ENCODE peak calls at places on chromosomes 7 and 10, in four cellular contexts. T is RWPE1, B is IMR-90, N is H9. H is an unnamed sample.

GRCh38 chr7:142508251-142508650 is 241.0 kb upstream of the PRSS1 start:
- DNase-seq in N (no peak), T (peak; percentile 45), B (no peak), H (no peak)

GRCh38 chr7:36969376-36969775 is 245.1 kb upstream of the AOAH start:
- DNase-seq in B (no peak), N (no peak), T (no peak), H (no peak)

GRCh38 chr7:25093268-25093802 is 31.7 kb downstream of the CYCS start:
- DNase-seq in T (peak; percentile 77), B (peak; percentile 70), N (peak; percentile 85), H (peak; percentile 85)

GRCh38 chr10:103673616-103674015 is 180.1 kb downstream of the NEURL1 start:
- DNase-seq in B (no peak), N (no peak), T (no peak), H (no peak)

GRCh38 chr10:17586741-17587720 is 30.1 kb downstream of the HACD1 start:
- DNase-seq in B (peak; percentile 43), T (no peak), N (no peak), H (no peak)

GRCh38 chr7:99840136-99840869 is 12.5 kb downstream of the CYP3A43 start:
- DNase-seq in B (no peak), T (peak; percentile 49), N (no peak), H (no peak)

GRCh38 chr10:24382979-24383663 is 174.2 kb downstream of the KIAA1217 start:
- DNase-seq in N (peak; percentile 34), B (no peak), T (peak; percentile 83), H (no peak)

GRCh38 chr10:6092731-6093130 is 3.9 kb downstream of the RBM17 start:
- DNase-seq in N (no peak), T (no peak), B (no peak), H (no peak)

GRCh38 chr7:117269895-117270294 is 53.0 kb downstream of the WNT2 start:
- DNase-seq in T (peak; percentile 52), B (peak; percentile 91), N (no peak), H (no peak)

GRCh38 chr10:69179089-69179742 is 818 bp upstream of the SUPV3L1 start:
- DNase-seq in B (no peak), T (peak; percentile 45), N (no peak), H (no peak)

GRCh38 chr10:31940839-31941653 is 12.4 kb upstream of the ARHGAP12 start:
- DNase-seq in N (no peak), T (peak; percentile 91), B (peak; percentile 95), H (peak; percentile 89)

GRCh38 chr10:58590152-58590551 is 77.5 kb downstream of the BICC1 start:
- DNase-seq in B (peak; percentile 99), T (peak; percentile 51), N (no peak), H (no peak)

GRCh38 chr10:95655571-95656290 is 780 bp downstream of the ALDH18A1 start:
- DNase-seq in B (peak; percentile 50), T (peak; percentile 18), N (no peak), H (no peak)

GRCh38 chr10:1274098-1274745 is 218.0 kb downstream of the WDR37 start:
- DNase-seq in N (no peak), B (no peak), T (no peak), H (no peak)

GRCh38 chr7:128162666-128163065 is 78.4 kb upstream of the LEP start:
- DNase-seq in T (no peak), N (peak; percentile 13), B (no peak), H (peak; percentile 32)

GRCh38 chr10:131845505-131846223 is 55.1 kb upstream of the PPP2R2D start:
- DNase-seq in B (no peak), T (no peak), N (peak; percentile 13), H (peak; percentile 78)

GRCh38 chr10:38054361-38054797 is 39.8 kb upstream of the ZNF37A start:
- DNase-seq in T (peak; percentile 13), N (no peak), B (peak; percentile 93), H (no peak)

GRCh38 chr7:85748861-85749260 is 562.0 kb upstream of the SEMA3D start:
- DNase-seq in B (no peak), N (no peak), T (no peak), H (no peak)

GRCh38 chr7:78465894-78466293 is 667.3 kb downstream of the PHTF2 start:
- DNase-seq in N (no peak), T (no peak), B (no peak), H (no peak)

GRCh38 chr10:78065616-78066410 is 32.1 kb downstream of the RPS24 start:
- DNase-seq in B (no peak), N (no peak), T (no peak), H (no peak)

GRCh38 chr7:77797734-77798393 is 370 bp downstream of the TMEM60 start:
- DNase-seq in N (no peak), T (peak; percentile 33), B (peak; percentile 34), H (no peak)

GRCh38 chr7:132029369-132030160 is 473.1 kb upstream of the PODXL start:
- DNase-seq in T (peak; percentile 27), B (no peak), N (no peak), H (no peak)

GRCh38 chr10:100872034-100872791 is 40.5 kb upstream of the SLF2 start:
- DNase-seq in B (peak; percentile 77), T (peak; percentile 62), N (peak; percentile 77), H (no peak)

GRCh38 chr10:70109064-70109729 is 23.4 kb downstream of the AIFM2 start:
- DNase-seq in B (no peak), N (no peak), T (no peak), H (no peak)

GRCh38 chr10:7491230-7491629 is 80.4 kb upstream of the SFMBT2 start:
- DNase-seq in B (no peak), T (no peak), N (no peak), H (no peak)

GRCh38 chr10:110483633-110484032 is 14.1 kb upstream of the DUSP5 start:
- DNase-seq in T (no peak), N (no peak), B (no peak), H (no peak)

GRCh38 chr10:7424315-7424714 is 13.5 kb upstream of the SFMBT2 start:
- DNase-seq in T (no peak), B (no peak), N (peak; percentile 54), H (no peak)

GRCh38 chr7:106947244-106947728 is 82.2 kb downstream of the PIK3CG start:
- DNase-seq in T (peak; percentile 69), B (peak; percentile 83), N (peak; percentile 79), H (no peak)

GRCh38 chr7:927031-927671 is 27.3 kb downstream of the ADAP1 start:
- DNase-seq in N (no peak), T (no peak), B (no peak), H (peak; percentile 67)

GRCh38 chr7:131223151-131223550 is 104.5 kb upstream of the MKLN1 start:
- DNase-seq in T (no peak), N (no peak), B (no peak), H (peak; percentile 17)

GRCh38 chr10:125982256-125982948 is 86.0 kb downstream of the FANK1 start:
- DNase-seq in T (peak; percentile 44), N (peak; percentile 51), B (peak; percentile 74), H (no peak)

GRCh38 chr7:110119883-110120581 is 970.9 kb upstream of the LRRN3 start:
- DNase-seq in T (peak; percentile 3), B (peak; percentile 18), N (peak; percentile 27), H (no peak)

GRCh38 chr7:9453521-9453920 is 1020.1 kb downstream of the NXPH1 start:
- DNase-seq in T (no peak), N (no peak), B (no peak), H (no peak)

GRCh38 chr10:47443145-47443544 is 40.8 kb downstream of the ANXA8 start:
- DNase-seq in B (no peak), N (no peak), T (no peak), H (peak; percentile 63)

GRCh38 chr10:91632671-91633550 is at the start of gene PPP1R3C:
- DNase-seq in T (peak; percentile 91), N (peak; percentile 92), B (peak; percentile 92), H (peak; percentile 93)

DNA sequence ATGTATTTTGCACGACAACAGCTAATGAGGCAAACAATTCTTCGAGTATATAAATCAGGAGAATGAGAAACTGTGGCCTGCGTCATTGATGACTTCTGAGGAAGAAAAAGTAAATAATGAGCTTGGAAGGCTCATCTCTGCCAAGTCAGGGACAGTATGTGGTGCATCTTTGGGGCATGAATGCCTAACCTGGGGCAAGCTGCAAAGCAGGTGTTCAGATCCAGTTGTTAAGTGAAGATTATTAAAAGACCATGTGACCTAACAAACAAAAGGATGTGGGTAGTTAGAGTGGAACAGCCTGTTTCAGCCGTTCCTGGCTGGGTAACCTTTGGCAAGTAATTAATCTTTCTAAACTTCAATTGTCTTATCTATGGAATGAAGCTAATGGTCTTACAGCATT is 93.0 kb downstream of the LYZL2 start:
- DNase-seq in T (no peak), B (no peak), N (no peak), H (no peak)
- TF ChIP-seq CTCF in T (no peak), B (no peak), N (no peak), H (no peak)

GRCh38 chr10:42428534-42428933 is 209.8 kb downstream of the ZNF33B start:
- DNase-seq in N (no peak), T (peak; percentile 1), B (no peak), H (no peak)
- TF ChIP-seq CTCF in N (peak; percentile 36), T (peak; percentile 47), B (peak; percentile 10), H (peak; percentile 29)

GRCh38 chr10:80324086-80324485 is 32.5 kb downstream of the DYDC1 start:
- DNase-seq in T (peak; percentile 38), N (no peak), B (peak; percentile 16), H (no peak)

GRCh38 chr10:80323298-80323697 is 33.3 kb downstream of the DYDC1 start:
- DNase-seq in B (no peak), T (no peak), N (no peak), H (no peak)

GRCh38 chr10:80322158-80322557 is 32.7 kb upstream of the MAT1A start:
- DNase-seq in T (no peak), N (no peak), B (no peak), H (no peak)

GRCh38 chr10:80321183-80321582 is 31.7 kb upstream of the MAT1A start:
- DNase-seq in B (no peak), N (no peak), T (no peak), H (no peak)

DNA sequence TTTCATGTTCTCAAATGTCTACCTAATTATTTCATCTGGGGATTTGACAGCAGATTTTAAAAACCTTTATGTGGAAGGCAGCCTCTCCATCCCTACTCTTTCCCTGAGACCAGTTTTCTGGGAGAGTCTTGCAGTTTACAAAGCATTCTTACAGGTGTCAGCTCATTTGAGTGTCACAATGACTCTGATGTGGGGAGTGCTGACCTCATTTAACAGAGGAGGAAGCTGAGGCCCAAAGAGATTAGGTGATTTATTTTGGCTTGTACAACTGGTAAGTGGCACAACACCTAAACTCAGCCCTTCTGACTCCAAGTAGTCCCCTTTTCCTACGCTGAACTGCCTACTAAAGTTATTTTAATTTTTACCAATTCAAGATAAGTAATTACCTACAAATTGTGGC is 33.3 kb upstream of the MAT1A start:
- DNase-seq in T (no peak), B (no peak), N (no peak), H (no peak)
- TF ChIP-seq CTCF in T (no peak), B (no peak), N (no peak), H (no peak)

GRCh38 chr7:7966141-7966734 is 2.4 kb upstream of the GLCCI1 start:
- DNase-seq in T (no peak), N (no peak), B (no peak), H (no peak)

GRCh38 chr7:7968544-7969305 is at the start of gene GLCCI1:
- DNase-seq in B (peak; percentile 95), T (peak; percentile 99), N (peak; percentile 98), H (peak; percentile 98)

GRCh38 chr7:7970113-7970619 is 1.6 kb downstream of the GLCCI1 start:
- DNase-seq in B (no peak), T (no peak), N (no peak), H (no peak)

GRCh38 chr7:7969306-7970112 is 913 bp downstream of the GLCCI1 start:
- DNase-seq in T (peak; percentile 32), B (peak; percentile 40), N (peak; percentile 39), H (peak; percentile 85)

GRCh38 chr7:7967909-7968543 is 570 bp upstream of the GLCCI1 start:
- DNase-seq in B (no peak), N (no peak), T (no peak), H (no peak)
- TF ChIP-seq CTCF in B (no peak), N (no peak), T (no peak), H (no peak)